ENCODE peak calls at places on chromosome 13, in ten cellular contexts. X is NB4, Z is upper lobe of right lung, F is left ventricle myocardium inferior, R is tibial artery, L is mucosa of descending colon, N is cardiac muscle cell, J is AG04450, P is neural progenitor cell, A is kidney epithelial cell. Q is an unnamed sample.

GRCh38 chr13:85738696-85739320 is 60.4 kb downstream of the SLITRK6 start:
- DNase-seq in L (no peak), P (no peak), R (no peak), X (no peak), J (no peak), N (no peak), A (no peak), F (no peak), Z (no peak), Q (no peak)

GRCh38 chr13:50353651-50354415 is 338.6 kb downstream of the KCNRG start:
- DNase-seq in P (no peak), F (no peak), X (peak), J (peak), R (no peak), A (no peak), L (no peak), N (peak), Z (no peak), Q (no peak)

GRCh38 chr13:30124131-30124768 is 183.1 kb downstream of the KATNAL1 start:
- DNase-seq in J (no peak), Z (no peak), R (no peak), L (no peak), N (no peak), A (no peak), F (no peak), X (no peak), P (no peak), Q (no peak)

GRCh38 chr13:89029062-89029461 is 1357.9 kb downstream of the SLITRK5 start:
- DNase-seq in Z (no peak), N (no peak), X (no peak), R (no peak), J (no peak), P (no peak), L (no peak), F (no peak), A (no peak), Q (no peak)

GRCh38 chr13:105573134-105573533 is 962.3 kb downstream of the EFNB2 start:
- DNase-seq in A (no peak), J (no peak), R (no peak), X (no peak), L (no peak), F (no peak), Z (no peak), N (no peak), P (no peak), Q (no peak)

GRCh38 chr13:30466841-30467252 is 1.1 kb upstream of the HMGB1 start:
- DNase-seq in F (no peak), P (no peak), X (peak), A (no peak), Z (no peak), N (no peak), R (no peak), J (no peak), L (no peak), Q (no peak)

GRCh38 chr13:90016688-90017087 is 1330.8 kb upstream of the MIR17HG start:
- DNase-seq in F (no peak), A (no peak), J (no peak), N (no peak), L (no peak), P (no peak), X (no peak), R (no peak), Z (no peak), Q (no peak)

GRCh38 chr13:48656621-48657020 is 2.9 kb downstream of the CYSLTR2 start:
- DNase-seq in J (no peak), F (no peak), N (peak), L (no peak), Z (no peak), A (no peak), X (peak), R (no peak), P (peak), Q (no peak)

GRCh38 chr13:51435002-51435578 is 17.7 kb downstream of the INTS6 start:
- DNase-seq in A (no peak), F (no peak), N (peak), Z (no peak), R (no peak), X (peak), J (no peak), L (no peak), P (no peak), Q (no peak)

GRCh38 chr13:50626031-50626643 is 217.4 kb downstream of the DLEU7 start:
- DNase-seq in N (peak), X (peak), F (no peak), L (no peak), A (peak), Z (no peak), P (no peak), J (no peak), R (no peak), Q (peak)

GRCh38 chr13:45811891-45812583 is 39.5 kb downstream of the SIAH3 start:
- DNase-seq in A (no peak), F (no peak), J (no peak), P (no peak), R (no peak), X (no peak), Z (no peak), L (no peak), N (no peak), Q (no peak)

GRCh38 chr13:40974460-40975407 is 44.4 kb downstream of the ELF1 start:
- DNase-seq in L (no peak), N (peak), P (peak), R (no peak), J (no peak), Z (no peak), F (no peak), A (peak), X (peak), Q (peak)

GRCh38 chr13:65844266-65844841 is 1385.8 kb downstream of the PCDH9 start:
- DNase-seq in F (no peak), A (no peak), N (no peak), Z (no peak), J (no peak), X (no peak), R (no peak), P (no peak), L (no peak), Q (no peak)

GRCh38 chr13:101728615-101729014 is 276.1 kb downstream of the ITGBL1 start:
- DNase-seq in N (no peak), F (no peak), Z (no peak), P (no peak), L (no peak), J (no peak), X (no peak), A (no peak), R (no peak), Q (no peak)

GRCh38 chr13:63408227-63409202 is 1992.9 kb upstream of the PCDH20 start:
- DNase-seq in A (no peak), X (no peak), Z (no peak), N (peak), P (peak), L (no peak), R (no peak), J (no peak), F (no peak), Q (no peak)

GRCh38 chr13:24267283-24267682 is 42.1 kb upstream of the C1QTNF9 start:
- DNase-seq in F (no peak), A (no peak), L (no peak), X (no peak), R (no peak), N (peak), Z (no peak), P (no peak), J (no peak), Q (no peak)

GRCh38 chr13:102405499-102406079 is 3.7 kb upstream of the FGF14 start:
- DNase-seq in P (peak), Z (no peak), X (peak), J (no peak), F (no peak), A (no peak), L (no peak), N (no peak), R (no peak), Q (no peak)

GRCh38 chr13:64075543-64076271 is 2660.1 kb upstream of the PCDH20 start:
- DNase-seq in A (no peak), P (no peak), Z (no peak), N (no peak), L (no peak), J (no peak), X (no peak), R (no peak), F (no peak), Q (no peak)

GRCh38 chr13:113495494-113496251 is 5.2 kb upstream of the DCUN1D2 start:
- DNase-seq in P (peak), F (no peak), A (no peak), L (no peak), Z (no peak), R (no peak), J (no peak), X (no peak), N (peak), Q (no peak)

GRCh38 chr13:95745289-95745688 is 68.3 kb downstream of the DNAJC3 start:
- DNase-seq in Z (no peak), N (no peak), L (no peak), A (no peak), R (no peak), P (peak), J (no peak), X (no peak), F (no peak), Q (no peak)

GRCh38 chr13:33352520-33352919 is 67.0 kb upstream of the STARD13 start:
- DNase-seq in A (no peak), J (no peak), P (no peak), Z (no peak), F (no peak), X (no peak), N (no peak), R (no peak), L (peak), Q (no peak)

GRCh38 chr13:52738719-52739467 is 727 bp downstream of the CNMD start:
- DNase-seq in R (no peak), P (peak), N (peak), X (no peak), J (no peak), L (no peak), Z (peak), F (no peak), A (no peak), Q (no peak)

GRCh38 chr13:48862572-48862971 is 113.1 kb upstream of the FNDC3A start:
- DNase-seq in Z (no peak), L (no peak), R (no peak), P (no peak), F (no peak), N (no peak), A (no peak), X (peak), J (no peak), Q (no peak)

GRCh38 chr13:113740286-113740556 is 18.8 kb upstream of the TMEM255B start:
- DNase-seq in L (peak), R (no peak), X (no peak), J (no peak), P (no peak), F (no peak), A (no peak), N (no peak), Z (no peak), Q (no peak)

GRCh38 chr13:74153316-74153715 is 19.1 kb upstream of the KLF12 start:
- DNase-seq in A (no peak), J (no peak), R (no peak), N (no peak), Z (no peak), L (no peak), X (no peak), F (no peak), P (no peak), Q (no peak)

GRCh38 chr13:76418404-76418803 is 467.8 kb downstream of the KCTD12 start:
- DNase-seq in J (no peak), P (no peak), Z (no peak), L (no peak), A (no peak), R (no peak), N (peak), F (no peak), X (no peak), Q (no peak)

GRCh38 chr13:76414320-76414719 is 471.9 kb downstream of the KCTD12 start:
- DNase-seq in Z (no peak), X (no peak), J (no peak), L (no peak), F (no peak), A (no peak), R (no peak), N (peak), P (no peak), Q (no peak)
- TF ChIP-seq CTCF in Z (no peak), X (no peak), J (no peak), L (no peak), F (no peak), A (no peak), R (no peak), N (no peak), P (no peak), Q (no peak)

DNA sequence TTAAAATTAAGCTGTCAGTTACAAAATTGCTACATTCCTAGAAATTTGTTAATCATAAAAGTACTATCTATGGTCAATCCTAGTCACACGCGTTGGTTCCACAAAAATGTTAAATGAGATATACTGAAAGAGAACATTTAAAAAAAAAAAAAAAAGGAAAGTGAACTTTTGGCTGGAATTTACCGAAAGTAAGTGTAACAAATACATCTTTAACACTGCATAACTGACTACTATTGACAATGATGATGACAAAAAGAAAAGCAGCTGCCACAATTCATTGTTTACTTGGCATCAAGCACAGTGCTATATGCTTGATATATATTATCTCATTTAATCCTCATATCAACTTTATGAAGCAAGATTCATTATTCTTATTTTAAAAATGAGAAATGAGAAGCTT is 19.8 kb upstream of the POU4F1 start:
- DNase-seq in X (no peak), A (no peak), J (no peak), L (no peak), R (no peak), N (no peak), Z (no peak), F (no peak), P (no peak), Q (no peak)
- TF ChIP-seq CTCF in X (no peak), A (no peak), J (no peak), L (no peak), R (no peak), N (no peak), Z (no peak), F (no peak), P (no peak), Q (no peak)

DNA sequence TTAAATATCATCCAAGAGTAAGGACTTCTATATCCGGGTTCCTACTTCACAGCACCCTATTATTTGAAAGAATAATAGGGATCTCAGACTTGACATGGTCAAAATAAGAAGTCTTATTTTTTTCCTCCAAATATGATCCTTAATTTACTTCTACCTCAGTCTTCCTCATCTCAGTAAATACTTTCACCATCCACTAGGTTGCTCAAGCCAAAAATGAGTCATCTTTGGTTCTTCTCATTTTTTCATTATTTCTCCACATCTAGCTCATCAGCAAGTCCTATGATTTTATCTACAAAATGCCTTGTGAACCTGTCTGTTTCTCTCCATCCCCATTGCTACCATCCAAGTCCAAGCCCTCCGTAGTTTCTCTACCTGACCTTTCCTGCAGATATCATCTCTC is 121.9 kb upstream of the GJB6 start:
- DNase-seq in F (no peak), A (no peak), Z (no peak), P (no peak), N (peak), X (peak), L (no peak), R (no peak), J (no peak), Q (peak)
- TF ChIP-seq CTCF in F (no peak), A (no peak), Z (no peak), P (peak), N (peak), X (no peak), L (no peak), R (no peak), J (peak), Q (peak)

DNA sequence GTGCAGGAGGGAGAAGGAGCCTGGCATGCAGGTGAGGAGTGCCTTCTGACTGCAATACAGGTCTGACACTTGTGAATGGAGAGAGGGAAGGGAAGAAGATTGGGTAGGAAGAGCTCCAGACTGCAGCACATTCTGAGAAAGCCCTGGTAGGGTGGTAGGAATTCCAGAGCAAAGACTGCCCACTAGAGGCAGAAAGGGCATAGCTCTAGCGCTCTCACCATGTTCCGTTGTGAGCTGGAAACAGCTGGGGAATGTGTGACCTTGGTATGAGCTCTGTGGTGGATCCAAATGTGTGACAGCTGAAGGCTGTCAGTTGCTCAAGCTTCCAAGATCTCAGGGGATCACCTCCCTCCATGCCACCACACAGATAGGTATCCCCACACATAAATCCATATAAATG is 2.9 kb upstream of the MTUS2 start:
- DNase-seq in X (no peak), N (no peak), F (no peak), R (no peak), L (no peak), J (no peak), Z (no peak), A (no peak), P (peak), Q (no peak)
- TF ChIP-seq CTCF in X (peak), N (peak), F (no peak), R (no peak), L (no peak), J (no peak), Z (no peak), A (no peak), P (peak), Q (no peak)

GRCh38 chr13:21297452-21297851 is 121.0 kb downstream of the MRPL57 start:
- DNase-seq in F (no peak), X (peak), P (peak), N (no peak), R (no peak), A (no peak), L (no peak), J (no peak), Z (no peak), Q (no peak)

DNA sequence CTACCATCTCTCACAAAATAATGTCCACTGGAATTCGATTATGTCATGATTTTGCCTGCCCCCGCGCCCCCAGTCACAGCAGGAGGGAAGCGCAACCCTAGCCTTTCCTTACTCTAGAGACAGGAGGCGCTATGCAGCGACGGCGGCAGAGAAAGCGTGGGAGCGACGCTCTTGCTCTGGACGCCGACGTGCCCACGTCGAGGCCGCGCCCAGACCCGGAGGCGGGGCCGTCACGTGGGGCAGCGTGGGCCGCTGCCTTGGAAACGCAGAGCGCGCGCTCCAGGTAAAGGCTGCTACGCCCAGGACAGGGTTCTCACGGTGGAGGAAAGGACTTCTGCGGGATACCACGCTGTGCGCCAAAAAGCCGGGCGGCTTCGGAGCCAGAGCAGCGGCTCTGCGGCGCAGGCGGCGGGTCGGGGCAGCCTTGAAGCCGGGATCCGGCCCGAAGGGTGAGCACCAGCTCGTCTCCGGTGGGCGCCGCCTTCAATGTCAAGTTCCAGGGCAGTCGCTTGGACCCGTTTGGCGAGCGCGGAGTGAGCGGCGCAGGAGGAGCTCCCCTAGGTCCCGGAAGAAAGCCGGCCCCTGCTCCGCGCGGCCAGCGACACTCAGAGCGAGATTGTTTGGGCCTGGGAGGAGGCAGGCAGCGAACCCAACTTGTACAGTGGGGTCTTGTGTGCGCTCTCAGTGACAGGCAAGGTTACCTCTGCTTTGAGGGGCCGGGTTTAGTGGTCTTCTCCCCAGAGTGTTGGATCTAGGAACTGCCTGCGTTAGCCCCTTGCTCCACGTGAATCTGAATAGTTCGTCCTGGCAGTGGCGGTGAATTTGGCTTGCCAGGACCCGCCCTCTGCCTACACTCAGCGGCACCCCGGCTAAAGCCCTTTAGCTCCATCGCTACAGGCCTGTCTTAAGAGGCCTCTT is 121.7 kb downstream of the MRPL57 start:
- DNase-seq in J (peak), L (peak), A (peak), Z (peak), F (peak), N (peak), P (peak), X (peak), R (peak), Q (peak)
- TF ChIP-seq CTCF in J (peak), L (peak), A (peak), Z (peak), F (peak), N (peak), P (peak), X (peak), R (peak), Q (peak)

GRCh38 chr13:107138468-107138867 is 570.5 kb upstream of the ARGLU1 start:
- DNase-seq in Z (no peak), L (no peak), F (no peak), X (no peak), R (no peak), P (peak), N (no peak), J (no peak), A (no peak), Q (no peak)
- TF ChIP-seq CTCF in Z (no peak), L (no peak), F (no peak), X (no peak), R (no peak), P (peak), N (no peak), J (no peak), A (no peak), Q (no peak)

Q was measured in AG09309.